ENCODE peak calls at places on chromosomes 11 and 22, in nine cellular contexts. K, W, C, H, A, Z, J, P and O are unnamed samples.

GRCh38 chr11:86180860-86181259 is 63.7 kb upstream of the EED start:
- DNase-seq in K (no peak), W (no peak), C (no peak), H (no peak), A (no peak), Z (no peak), J (no peak), P (no peak), O (no peak)

GRCh38 chr11:57498540-57498939 is 17.0 kb downstream of the SLC43A1 start:
- DNase-seq in K (no peak), W (no peak), C (no peak), H (no peak), A (no peak), Z (no peak), J (no peak), P (no peak), O (no peak)

GRCh38 chr22:50189184-50189848 is 3.6 kb downstream of the TRABD start:
- DNase-seq in K (peak; percentile 68), W (no peak), C (no peak), H (no peak), A (no peak), Z (no peak), J (peak; percentile 66), P (no peak), O (no peak)

GRCh38 chr22:32564170-32565001 is 89.8 kb downstream of the FBXO7 start:
- DNase-seq in K (no peak), W (peak; percentile 45), C (no peak), H (no peak), A (no peak), Z (no peak), J (peak; percentile 78), P (peak; percentile 58), O (no peak)

GRCh38 chr22:26476705-26477340 is 6.8 kb downstream of the HPS4 start:
- DNase-seq in K (no peak), W (no peak), C (no peak), H (peak; percentile 18), A (no peak), Z (no peak), J (no peak), P (peak; percentile 55), O (no peak)

GRCh38 chr11:65574963-65575567 is 788 bp upstream of the EHBP1L1 start:
- DNase-seq in K (no peak), W (no peak), C (no peak), H (no peak), A (no peak), Z (peak; percentile 42), J (no peak), P (no peak), O (no peak)

GRCh38 chr22:46465793-46466192 is 71.6 kb downstream of the CELSR1 start:
- DNase-seq in K (no peak), W (no peak), C (no peak), H (no peak), A (no peak), Z (no peak), J (no peak), P (no peak), O (no peak)

GRCh38 chr11:72602250-72602904 is 71.8 kb downstream of the PDE2A start:
- DNase-seq in K (no peak), W (no peak), C (no peak), H (no peak), A (no peak), Z (no peak), J (no peak), P (no peak), O (no peak)

GRCh38 chr11:118047749-118048148 is 29.1 kb upstream of the TMPRSS4 start:
- DNase-seq in K (no peak), W (no peak), C (no peak), H (no peak), A (no peak), Z (no peak), J (no peak), P (no peak), O (peak; percentile 75)

GRCh38 chr11:73242291-73243092 is 24.4 kb downstream of the P2RY2 start:
- DNase-seq in K (peak; percentile 84), W (peak; percentile 52), C (peak; percentile 68), H (peak; percentile 72), A (peak; percentile 90), Z (peak; percentile 68), J (peak; percentile 79), P (peak; percentile 60), O (peak; percentile 90)

GRCh38 chr22:36741204-36741793 is 34.6 kb downstream of the IFT27 start:
- DNase-seq in K (no peak), W (no peak), C (no peak), H (peak; percentile 45), A (peak; percentile 20), Z (no peak), J (no peak), P (no peak), O (no peak)

GRCh38 chr11:125170406-125171031 is 6.0 kb downstream of the PKNOX2 start:
- DNase-seq in K (peak; percentile 84), W (no peak), C (no peak), H (no peak), A (no peak), Z (peak; percentile 76), J (no peak), P (peak; percentile 92), O (no peak)

GRCh38 chr11:33636104-33636503 is 64.5 kb downstream of the C11orf91 start:
- DNase-seq in K (no peak), W (no peak), C (no peak), H (peak; percentile 47), A (no peak), Z (no peak), J (no peak), P (no peak), O (no peak)

GRCh38 chr11:69375316-69376154 is 81.6 kb downstream of the MYEOV start:
- DNase-seq in K (peak; percentile 5), W (no peak), C (no peak), H (no peak), A (no peak), Z (no peak), J (peak; percentile 3), P (no peak), O (peak; percentile 84)

GRCh38 chr11:2138436-2139117 is 612 bp downstream of the IGF2 start:
- DNase-seq in K (peak; percentile 44), W (no peak), C (no peak), H (no peak), A (no peak), Z (no peak), J (no peak), P (no peak), O (no peak)

GRCh38 chr11:2136952-2137201 is 2.3 kb downstream of the IGF2 start:
- DNase-seq in K (no peak), W (no peak), C (no peak), H (no peak), A (no peak), Z (no peak), J (no peak), P (no peak), O (no peak)

GRCh38 chr11:2138075-2138435 is 1.1 kb downstream of the IGF2 start:
- DNase-seq in K (no peak), W (no peak), C (no peak), H (no peak), A (no peak), Z (no peak), J (no peak), P (no peak), O (no peak)

GRCh38 chr11:2136209-2136951 is 2.8 kb downstream of the IGF2 start:
- DNase-seq in K (no peak), W (no peak), C (no peak), H (no peak), A (no peak), Z (no peak), J (no peak), P (no peak), O (no peak)

GRCh38 chr11:2137202-2138071 is 1.8 kb downstream of the IGF2 start:
- DNase-seq in K (peak; percentile 69), W (peak; percentile 71), C (peak; percentile 43), H (no peak), A (peak; percentile 91), Z (peak; percentile 84), J (peak; percentile 46), P (peak; percentile 48), O (no peak)
- H3K4me3 ChIP-seq in K (peak overlapping the region; percentile 30), W (peak overlapping the region; percentile 24), C (peak overlapping the region; percentile 22), H (no peak overlapping the region), A (peak overlapping the region; percentile 52), Z (peak overlapping the region; percentile 56), J (no peak overlapping the region), P (peak overlapping the region; percentile 44), O (no peak overlapping the region)

DNA sequence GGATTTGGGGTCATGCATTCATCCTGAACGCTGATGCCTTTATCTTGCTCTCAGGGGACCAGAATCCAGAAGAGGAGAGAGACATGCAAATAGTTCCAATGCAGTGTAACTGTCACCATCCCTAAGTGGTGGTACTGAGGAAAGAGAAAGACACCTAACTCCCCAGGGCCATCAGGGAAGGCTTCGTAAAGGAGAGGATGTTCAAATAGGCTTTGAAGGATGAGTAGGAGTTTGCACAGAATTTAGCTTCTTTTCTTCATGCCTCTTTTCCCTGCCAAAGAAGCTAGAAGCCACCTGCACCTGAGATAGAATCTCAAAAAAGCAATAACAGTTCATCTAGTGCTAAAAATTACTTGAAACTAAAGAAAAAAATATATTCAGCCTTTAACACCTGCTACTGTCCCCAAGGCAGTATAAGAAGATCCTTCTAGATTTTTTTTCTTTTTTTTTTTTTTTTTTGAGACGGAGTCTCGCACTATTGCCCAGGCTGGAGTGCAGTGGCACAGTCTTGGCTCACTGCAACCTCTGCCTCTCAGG is 16.7 kb upstream of the XBP1 start:
- DNase-seq in K (no peak), W (no peak), C (no peak), H (no peak), A (no peak), Z (no peak), J (no peak), P (no peak), O (no peak)
- TF ChIP-seq CTCF in K (no peak), W (no peak), C (no peak), H (no peak), A (no peak), Z (no peak), J (no peak), P (no peak), O (no peak)

GRCh38 chr11:45918331-45918941 is 759 bp upstream of the PEX16 start:
- DNase-seq in K (peak; percentile 85), W (peak; percentile 88), C (peak; percentile 79), H (peak; percentile 80), A (peak; percentile 91), Z (peak; percentile 86), J (peak; percentile 90), P (peak; percentile 64), O (peak; percentile 97)
- TF ChIP-seq POLR2A in K (peak; percentile 80), W (peak; percentile 55), C (peak; percentile 55), H (peak; percentile 63), A (peak; percentile 59), Z (no peak), J (no peak), P (no peak), O (no peak)

DNA sequence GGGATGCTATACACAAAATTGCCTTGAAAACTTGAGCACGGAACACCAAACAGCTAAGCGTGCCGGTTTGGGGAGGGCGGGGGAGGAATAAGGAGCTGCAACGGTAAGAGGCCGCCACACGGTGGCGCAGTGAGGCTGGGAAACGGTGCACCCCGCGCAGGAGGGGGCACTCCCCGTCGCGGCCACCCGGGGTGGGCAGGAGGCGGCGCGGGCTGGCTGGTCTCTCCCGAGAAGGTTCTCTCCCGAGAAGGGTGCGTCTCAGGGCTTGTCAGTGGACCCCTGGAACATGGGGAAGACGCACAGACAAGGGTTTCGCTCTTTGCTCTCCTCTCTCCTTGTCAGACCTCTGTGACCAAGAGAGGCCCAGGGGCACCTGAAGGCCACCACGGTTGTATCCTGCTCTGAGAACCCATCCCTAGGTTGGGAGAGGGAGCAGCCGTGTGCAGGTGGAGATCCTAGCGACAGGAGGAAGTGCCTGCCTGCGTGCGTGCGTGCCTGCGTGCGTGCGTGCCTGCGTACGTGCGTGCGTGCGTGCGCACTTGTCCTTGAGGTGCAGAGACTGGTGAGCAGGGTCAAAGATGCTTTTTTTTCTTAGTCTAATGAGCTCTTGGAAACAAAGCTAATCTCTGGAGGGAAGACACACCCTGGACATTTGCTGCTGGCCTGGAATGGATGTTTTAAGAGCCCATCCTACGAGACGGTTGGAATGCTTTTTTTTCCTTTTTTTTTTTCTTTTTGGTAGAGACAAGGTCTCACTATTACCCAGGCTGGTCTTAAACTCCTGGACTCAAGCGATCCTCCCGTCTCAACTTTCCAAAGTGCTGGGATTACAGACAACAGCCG is 18.1 kb upstream of the JAM3 start:
- DNase-seq in K (peak; percentile 88), W (peak; percentile 77), C (peak; percentile 60), H (peak; percentile 70), A (peak; percentile 55), Z (peak; percentile 75), J (peak; percentile 84), P (peak; percentile 49), O (peak; percentile 94)
- H3K4me3 ChIP-seq in K (no peak overlapping the region), W (no peak overlapping the region), C (no peak overlapping the region), H (no peak overlapping the region), A (peak overlapping the region; percentile 18), Z (peak overlapping the region; percentile 29), J (no peak overlapping the region), P (peak overlapping the region; percentile 35), O (no peak overlapping the region)